ENCODE peak calls at places on chromosomes 16 and 17, in four cellular contexts. One of them, this sample, is unnamed.

GRCh38 chr17:52648995-52649394 is 490.5 kb upstream of the CA10 start:
- DNase-seq in GM12878: no peak
- DNase-seq in H1: no peak
- DNase-seq in K562: no peak
- DNase-seq in this sample: no peak

GRCh38 chr17:68435876-68436842 is 21.1 kb downstream of the WIPI1 start:
- DNase-seq in GM12878: no peak
- DNase-seq in H1: peak; percentile 89
- DNase-seq in K562: peak; percentile 87
- DNase-seq in this sample: peak; percentile 80

GRCh38 chr16:5042574-5043171 is 8.9 kb upstream of the NAGPA start:
- DNase-seq in GM12878: no peak
- DNase-seq in H1: no peak
- DNase-seq in K562: peak; percentile 33
- DNase-seq in this sample: no peak

GRCh38 chr17:48611681-48612455 is 1.1 kb upstream of the HOXB7 start:
- DNase-seq in GM12878: no peak
- DNase-seq in H1: no peak
- DNase-seq in K562: no peak
- DNase-seq in this sample: no peak

GRCh38 chr16:79170565-79171242 is 429.8 kb downstream of the MAF start:
- DNase-seq in GM12878: no peak
- DNase-seq in H1: no peak
- DNase-seq in K562: no peak
- DNase-seq in this sample: no peak

GRCh38 chr17:4407851-4408250 is 25.9 kb upstream of the SPNS3 start:
- DNase-seq in GM12878: no peak
- DNase-seq in H1: no peak
- DNase-seq in K562: no peak
- DNase-seq in this sample: no peak

GRCh38 chr16:89696598-89697128 is 4.8 kb downstream of the SPATA2L start:
- DNase-seq in GM12878: no peak
- DNase-seq in H1: no peak
- DNase-seq in K562: no peak
- DNase-seq in this sample: peak; percentile 33

GRCh38 chr16:8673611-8674412 is 605 bp upstream of the ABAT start:
- DNase-seq in GM12878: no peak
- DNase-seq in H1: no peak
- DNase-seq in K562: no peak
- DNase-seq in this sample: no peak

GRCh38 chr16:28210264-28210663 is 1.5 kb downstream of the XPO6 start:
- DNase-seq in GM12878: no peak
- DNase-seq in H1: no peak
- DNase-seq in K562: peak; percentile 55
- DNase-seq in this sample: no peak

GRCh38 chr17:13365331-13365730 is 236.4 kb downstream of the HS3ST3A1 start:
- DNase-seq in GM12878: no peak
- DNase-seq in H1: no peak
- DNase-seq in K562: no peak
- DNase-seq in this sample: no peak

GRCh38 chr16:35525979-35526590 is 2066.7 kb downstream of the TP53TG3F start:
- DNase-seq in GM12878: no peak
- DNase-seq in H1: no peak
- DNase-seq in K562: no peak
- DNase-seq in this sample: peak; percentile 59

GRCh38 chr17:17140590-17140980 is 65.5 kb downstream of the PLD6 start:
- DNase-seq in GM12878: no peak
- DNase-seq in H1: no peak
- DNase-seq in K562: no peak
- DNase-seq in this sample: no peak

GRCh38 chr17:7897773-7898172 is 9.2 kb downstream of the CHD3 start:
- DNase-seq in GM12878: no peak
- DNase-seq in H1: no peak
- DNase-seq in K562: peak; percentile 34
- DNase-seq in this sample: peak; percentile 72

GRCh38 chr16:2147981-2148671 is at the start of gene RAB26:
- DNase-seq in GM12878: no peak
- DNase-seq in H1: peak; percentile 90
- DNase-seq in K562: peak; percentile 81
- DNase-seq in this sample: peak; percentile 91

GRCh38 chr16:30837904-30838303 is 50.9 kb upstream of the ZNF629 start:
- DNase-seq in GM12878: no peak
- DNase-seq in H1: no peak
- DNase-seq in K562: no peak
- DNase-seq in this sample: no peak

GRCh38 chr16:12453832-12454231 is 349.9 kb downstream of the CPPED1 start:
- DNase-seq in GM12878: no peak
- DNase-seq in H1: no peak
- DNase-seq in K562: peak; percentile 8
- DNase-seq in this sample: no peak

GRCh38 chr17:68533887-68534700 is 21.9 kb downstream of the PRKAR1A start:
- DNase-seq in GM12878: no peak
- DNase-seq in H1: no peak
- DNase-seq in K562: no peak
- DNase-seq in this sample: no peak

GRCh38 chr17:17826942-17827785 is 9.6 kb downstream of the SREBF1 start:
- DNase-seq in GM12878: no peak
- DNase-seq in H1: no peak
- DNase-seq in K562: no peak
- DNase-seq in this sample: no peak

GRCh38 chr16:19810817-19811731 is 73.6 kb downstream of the GPRC5B start:
- DNase-seq in GM12878: no peak
- DNase-seq in H1: no peak
- DNase-seq in K562: peak; percentile 12
- DNase-seq in this sample: no peak

GRCh38 chr17:63196772-63197335 is 230.8 kb downstream of the TANC2 start:
- DNase-seq in GM12878: no peak
- DNase-seq in H1: no peak
- DNase-seq in K562: no peak
- DNase-seq in this sample: no peak

GRCh38 chr17:19487009-19487600 is 46.5 kb upstream of the SLC47A1 start:
- DNase-seq in GM12878: no peak
- DNase-seq in H1: no peak
- DNase-seq in K562: no peak
- DNase-seq in this sample: no peak

GRCh38 chr17:14133104-14133503 is 63.8 kb downstream of the COX10 start:
- DNase-seq in GM12878: no peak
- DNase-seq in H1: no peak
- DNase-seq in K562: no peak
- DNase-seq in this sample: no peak

GRCh38 chr16:3718628-3719027 is 1.3 kb upstream of the TRAP1 start:
- DNase-seq in GM12878: no peak
- DNase-seq in H1: no peak
- DNase-seq in K562: no peak
- DNase-seq in this sample: no peak

GRCh38 chr17:13076905-13077304 is 59.1 kb upstream of the ELAC2 start:
- DNase-seq in GM12878: no peak
- DNase-seq in H1: no peak
- DNase-seq in K562: no peak
- DNase-seq in this sample: no peak

GRCh38 chr16:64586756-64587155 is 535.1 kb downstream of the CDH11 start:
- DNase-seq in GM12878: no peak
- DNase-seq in H1: no peak
- DNase-seq in K562: no peak
- DNase-seq in this sample: no peak

GRCh38 chr17:67401598-67402504 is 24.8 kb downstream of the PITPNC1 start:
- DNase-seq in GM12878: no peak
- DNase-seq in H1: no peak
- DNase-seq in K562: no peak
- DNase-seq in this sample: no peak

GRCh38 chr17:21019976-21020575 is 22.7 kb downstream of the USP22 start:
- DNase-seq in GM12878: no peak
- DNase-seq in H1: no peak
- DNase-seq in K562: no peak
- DNase-seq in this sample: peak; percentile 61
- TF ChIP-seq RAD21 in GM12878: peak; percentile 51
- TF ChIP-seq RAD21 in H1: peak; percentile 41
- TF ChIP-seq RAD21 in K562: no peak
- TF ChIP-seq RAD21 in this sample: peak; percentile 49

DNA sequence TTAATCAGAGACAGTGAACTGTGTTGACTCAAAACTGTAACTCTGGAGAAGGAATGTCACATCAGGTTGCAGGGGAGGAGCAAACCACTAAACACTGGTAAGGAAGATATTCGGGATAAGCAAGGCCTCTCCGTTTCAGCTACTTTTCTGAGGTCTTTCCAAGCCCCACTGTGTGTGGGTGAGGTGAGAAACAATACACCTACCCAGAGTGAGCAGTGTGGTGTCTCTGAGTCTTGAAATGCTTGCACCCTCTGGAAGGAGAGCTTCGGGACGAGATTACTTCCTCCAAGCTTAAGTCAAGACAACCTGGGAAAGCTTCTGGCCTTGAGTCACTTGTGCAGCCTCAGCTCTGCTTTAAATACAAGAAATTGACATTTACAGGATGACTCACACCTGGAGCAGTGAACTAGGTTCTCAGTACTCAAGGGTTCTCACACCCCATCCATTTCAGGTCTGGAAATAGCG is 2.5 kb upstream of the MAP3K14 start:
- DNase-seq in GM12878: no peak
- DNase-seq in H1: no peak
- DNase-seq in K562: peak; percentile 59
- DNase-seq in this sample: no peak
- H2AFZ ChIP-seq in GM12878: no peak overlapping the region
- H2AFZ ChIP-seq in H1: no peak overlapping the region
- H2AFZ ChIP-seq in K562: peak overlapping the region; percentile 93
- H2AFZ ChIP-seq in this sample: peak overlapping the region; percentile 33

GRCh38 chr16:70677499-70678120 is 8.2 kb downstream of the MTSS2 start:
- DNase-seq in GM12878: no peak
- DNase-seq in H1: no peak
- DNase-seq in K562: no peak
- DNase-seq in this sample: peak; percentile 8

GRCh38 chr16:70678898-70679652 is 6.8 kb downstream of the MTSS2 start:
- DNase-seq in GM12878: no peak
- DNase-seq in H1: no peak
- DNase-seq in K562: no peak
- DNase-seq in this sample: no peak

GRCh38 chr16:70679653-70680494 is 6.0 kb downstream of the MTSS2 start:
- DNase-seq in GM12878: no peak
- DNase-seq in H1: peak; percentile 84
- DNase-seq in K562: no peak
- DNase-seq in this sample: peak; percentile 94

GRCh38 chr16:70676571-70677498 is 9.0 kb downstream of the MTSS2 start:
- DNase-seq in GM12878: no peak
- DNase-seq in H1: no peak
- DNase-seq in K562: no peak
- DNase-seq in this sample: peak; percentile 16

GRCh38 chr16:70678121-70678897 is 7.5 kb downstream of the MTSS2 start:
- DNase-seq in GM12878: no peak
- DNase-seq in H1: no peak
- DNase-seq in K562: no peak
- DNase-seq in this sample: no peak
- TF ChIP-seq NRF1 in GM12878: no peak
- TF ChIP-seq NRF1 in H1: no peak
- TF ChIP-seq NRF1 in K562: no peak
- TF ChIP-seq NRF1 in this sample: no peak

GRCh38 chr16:81716478-81717210 is 62.4 kb upstream of the PLCG2 start:
- DNase-seq in GM12878: peak; percentile 82
- DNase-seq in H1: no peak
- DNase-seq in K562: no peak
- DNase-seq in this sample: no peak

GRCh38 chr16:81720973-81721907 is 57.9 kb upstream of the PLCG2 start:
- DNase-seq in GM12878: no peak
- DNase-seq in H1: no peak
- DNase-seq in K562: no peak
- DNase-seq in this sample: no peak

GRCh38 chr16:81719993-81720392 is 59.1 kb upstream of the PLCG2 start:
- DNase-seq in GM12878: no peak
- DNase-seq in H1: no peak
- DNase-seq in K562: no peak
- DNase-seq in this sample: no peak

GRCh38 chr16:81717662-81718189 is 61.4 kb upstream of the PLCG2 start:
- DNase-seq in GM12878: peak; percentile 52
- DNase-seq in H1: no peak
- DNase-seq in K562: no peak
- DNase-seq in this sample: no peak

DNA sequence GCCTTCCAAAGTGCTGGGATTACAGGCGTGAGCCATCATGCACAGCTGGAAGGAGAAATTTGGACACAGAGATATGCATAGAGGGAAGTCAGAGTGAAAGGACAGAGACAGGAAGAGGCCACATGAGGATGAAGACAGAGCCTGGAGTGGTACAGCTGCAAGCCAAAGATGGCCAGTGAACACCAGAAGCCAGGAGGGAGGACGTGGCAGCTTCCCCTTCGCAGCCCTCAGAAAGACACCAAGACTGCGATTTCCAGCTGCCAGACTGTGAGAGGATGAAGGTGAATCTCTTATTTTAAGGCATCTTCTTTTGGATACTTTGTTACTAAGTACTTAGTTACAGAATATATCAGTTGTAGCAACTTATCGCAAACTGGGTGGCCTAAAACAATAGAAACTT is 60.5 kb upstream of the PLCG2 start:
- DNase-seq in GM12878: no peak
- DNase-seq in H1: no peak
- DNase-seq in K562: peak; percentile 15
- DNase-seq in this sample: no peak
- TF ChIP-seq RAD21 in GM12878: no peak
- TF ChIP-seq RAD21 in H1: no peak
- TF ChIP-seq RAD21 in K562: no peak
- TF ChIP-seq RAD21 in this sample: no peak

DNA sequence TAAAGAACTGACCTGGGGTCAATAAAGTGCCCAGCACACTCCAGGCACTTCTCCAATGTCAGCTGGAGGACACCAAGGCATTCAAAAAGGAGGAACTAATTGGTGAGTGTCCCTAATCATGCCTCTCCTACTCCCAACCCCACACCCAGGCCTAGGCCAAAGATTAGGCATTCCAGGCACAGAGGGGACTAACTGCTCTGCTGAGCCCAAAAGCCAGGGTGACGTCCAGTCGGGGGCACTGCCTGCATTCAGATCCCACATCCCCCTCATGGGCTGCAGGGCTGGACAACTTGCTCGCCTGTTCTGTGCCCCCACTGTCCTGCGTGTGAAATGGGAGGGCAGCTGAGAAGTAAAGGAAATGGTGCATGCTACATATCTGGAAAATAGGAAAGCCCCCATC is 115.4 kb downstream of the DYNLRB2 start:
- DNase-seq in GM12878: no peak
- DNase-seq in H1: no peak
- DNase-seq in K562: no peak
- DNase-seq in this sample: no peak
- H2AFZ ChIP-seq in GM12878: peak overlapping the region; percentile 95
- H2AFZ ChIP-seq in H1: no peak overlapping the region
- H2AFZ ChIP-seq in K562: no peak overlapping the region
- H2AFZ ChIP-seq in this sample: no peak overlapping the region

DNA sequence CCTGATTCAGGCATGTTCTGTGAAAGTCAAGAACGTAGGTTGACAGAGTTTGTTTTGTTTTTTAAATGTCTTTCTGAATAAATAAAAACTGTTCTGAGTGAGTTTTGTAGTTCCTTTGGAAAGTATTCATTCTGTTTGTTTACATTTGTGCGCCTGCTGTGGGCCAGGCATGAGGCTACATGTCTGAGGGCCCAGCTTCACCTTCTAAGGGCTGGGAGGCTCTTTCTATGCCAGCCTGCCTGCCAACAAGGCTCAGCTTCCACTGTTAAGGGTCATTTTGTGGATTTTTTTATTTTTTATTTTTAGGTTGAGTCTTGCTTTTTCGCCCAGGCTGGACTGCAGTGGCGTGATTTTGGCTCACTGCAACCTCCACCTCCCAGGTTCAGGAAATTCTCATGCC is 6.1 kb downstream of the WWOX start:
- DNase-seq in GM12878: no peak
- DNase-seq in H1: no peak
- DNase-seq in K562: no peak
- DNase-seq in this sample: no peak
- TF ChIP-seq NRF1 in GM12878: no peak
- TF ChIP-seq NRF1 in H1: no peak
- TF ChIP-seq NRF1 in K562: no peak
- TF ChIP-seq NRF1 in this sample: no peak

This sample was measured in SK-N-SH.